ENCODE peak calls at places on chromosomes 1 and 21, in six cellular contexts. J, I, C, H, V and Y are unnamed samples.
A peak's percentile ranks its signal among the peaks of the same experiment; 100 is the strongest.

GRCh38 chr1:228150458-228151169 is 884 bp downstream of the GJC2 start:
- DNase-seq in J (peak; percentile 51), I (no peak), C (peak; percentile 86), H (no peak), V (peak; percentile 41), Y (peak; percentile 76)

GRCh38 chr1:11804666-11805453 is 904 bp downstream of the MTHFR start:
- DNase-seq in J (no peak), I (no peak), C (peak; percentile 31), H (no peak), V (peak; percentile 56), Y (peak; percentile 37)

GRCh38 chr21:31406510-31406909 is 62.4 kb upstream of the TIAM1 start:
- DNase-seq in J (no peak), I (peak; percentile 80), C (no peak), H (no peak), V (no peak), Y (no peak)

GRCh38 chr1:2046225-2046917 is 3.8 kb upstream of the PRKCZ start:
- DNase-seq in J (peak; percentile 91), I (peak; percentile 74), C (no peak), H (no peak), V (no peak), Y (no peak)

GRCh38 chr1:116256875-116257823 is 115.9 kb upstream of the ATP1A1 start:
- DNase-seq in J (no peak), I (no peak), C (no peak), H (no peak), V (no peak), Y (no peak)

GRCh38 chr1:75630004-75630403 is 19.1 kb upstream of the SLC44A5 start:
- DNase-seq in J (no peak), I (no peak), C (no peak), H (no peak), V (no peak), Y (no peak)

GRCh38 chr1:161936786-161937185 is 86.9 kb downstream of the OLFML2B start:
- DNase-seq in J (no peak), I (no peak), C (no peak), H (no peak), V (no peak), Y (no peak)

GRCh38 chr1:53754484-53755312 is 15.7 kb upstream of the GLIS1 start:
- DNase-seq in J (peak; percentile 56), I (no peak), C (peak; percentile 71), H (no peak), V (peak; percentile 68), Y (peak; percentile 31)

GRCh38 chr1:18542351-18542750 is 61.6 kb downstream of the KLHDC7A start:
- DNase-seq in J (no peak), I (no peak), C (no peak), H (no peak), V (no peak), Y (no peak)

GRCh38 chr1:10663668-10664035 is 132.8 kb downstream of the CASZ1 start:
- DNase-seq in J (peak; percentile 86), I (no peak), C (peak; percentile 11), H (no peak), V (no peak), Y (no peak)

GRCh38 chr1:168504064-168504837 is 39.5 kb downstream of the XCL2 start:
- DNase-seq in J (peak; percentile 76), I (peak; percentile 44), C (peak; percentile 97), H (no peak), V (no peak), Y (peak; percentile 70)

GRCh38 chr1:28735961-28736449 is 735 bp upstream of the YTHDF2 start:
- DNase-seq in J (no peak), I (peak; percentile 35), C (peak; percentile 12), H (no peak), V (no peak), Y (no peak)

GRCh38 chr1:218479436-218480115 is 134.4 kb downstream of the TGFB2 start:
- DNase-seq in J (no peak), I (peak; percentile 48), C (peak; percentile 95), H (no peak), V (peak; percentile 83), Y (peak; percentile 38)

GRCh38 chr21:44467859-44468195 is 12.5 kb downstream of the LRRC3 start:
- DNase-seq in J (no peak), I (no peak), C (no peak), H (no peak), V (no peak), Y (no peak)

GRCh38 chr21:18899261-18899660 is 495.7 kb upstream of the TMPRSS15 start:
- DNase-seq in J (no peak), I (no peak), C (no peak), H (no peak), V (no peak), Y (no peak)

GRCh38 chr21:38819719-38820147 is 14.0 kb downstream of the ETS2 start:
- DNase-seq in J (no peak), I (peak; percentile 88), C (peak; percentile 71), H (no peak), V (peak; percentile 61), Y (no peak)

GRCh38 chr1:247548092-247548491 is 842 bp upstream of the GCSAML start:
- DNase-seq in J (no peak), I (no peak), C (no peak), H (no peak), V (no peak), Y (no peak)

GRCh38 chr1:53987880-53988279 is 30.1 kb downstream of the LDLRAD1 start:
- DNase-seq in J (no peak), I (no peak), C (no peak), H (no peak), V (no peak), Y (peak; percentile 14)

GRCh38 chr1:45266151-45266801 is 59.9 kb upstream of the ZSWIM5 start:
- DNase-seq in J (no peak), I (no peak), C (peak; percentile 22), H (peak; percentile 37), V (peak; percentile 90), Y (peak; percentile 59)

GRCh38 chr1:6097117-6097595 is 51.5 kb downstream of the KCNAB2 start:
- DNase-seq in J (no peak), I (no peak), C (no peak), H (no peak), V (no peak), Y (no peak)

GRCh38 chr21:32371913-32372314 is 20.9 kb downstream of the URB1 start:
- DNase-seq in J (peak; percentile 12), I (peak; percentile 16), C (peak; percentile 89), H (no peak), V (peak; percentile 83), Y (peak; percentile 47)

GRCh38 chr1:165904948-165905347 is 77.5 kb downstream of the UCK2 start:
- DNase-seq in J (no peak), I (no peak), C (no peak), H (no peak), V (no peak), Y (no peak)

GRCh38 chr1:165828103-165828558 is 717 bp downstream of the UCK2 start:
- DNase-seq in J (peak; percentile 54), I (peak; percentile 12), C (peak; percentile 24), H (no peak), V (no peak), Y (no peak)

DNA sequence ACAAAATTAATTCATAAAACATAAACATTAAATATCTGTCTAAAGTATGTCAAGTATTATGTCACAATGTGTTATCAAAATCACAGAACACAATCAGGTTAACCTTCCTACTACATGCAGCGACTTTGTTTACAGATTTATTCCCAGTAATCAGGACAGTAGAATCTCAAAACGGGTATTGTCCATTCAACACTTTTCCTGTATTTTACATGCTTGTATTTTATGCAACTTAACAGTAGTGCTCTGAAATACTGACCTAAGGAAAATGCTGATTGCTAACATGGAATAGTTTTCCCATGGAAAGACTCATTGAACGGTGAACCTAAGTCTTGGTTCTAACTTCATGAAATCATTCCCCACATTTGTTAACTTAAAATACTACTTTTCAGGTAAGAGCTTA is 2.3 kb downstream of the SERBP1 start:
- DNase-seq in J (no peak), I (no peak), C (no peak), H (no peak), V (no peak), Y (no peak)
- H3K4me3 ChIP-seq in J (peak overlapping the region; percentile 71), I (no peak overlapping the region), C (peak overlapping the region; percentile 93), H (peak overlapping the region; percentile 88), V (peak overlapping the region; percentile 98), Y (peak overlapping the region; percentile 85)

GRCh38 chr1:42529724-42530161 is 66.7 kb downstream of the CCDC30 start:
- DNase-seq in J (no peak), I (peak; percentile 65), C (peak; percentile 46), H (peak; percentile 74), V (peak; percentile 25), Y (peak; percentile 53)
- H3K4me3 ChIP-seq in J (no peak overlapping the region), I (no peak overlapping the region), C (no peak overlapping the region), H (no peak overlapping the region), V (no peak overlapping the region), Y (no peak overlapping the region)

DNA sequence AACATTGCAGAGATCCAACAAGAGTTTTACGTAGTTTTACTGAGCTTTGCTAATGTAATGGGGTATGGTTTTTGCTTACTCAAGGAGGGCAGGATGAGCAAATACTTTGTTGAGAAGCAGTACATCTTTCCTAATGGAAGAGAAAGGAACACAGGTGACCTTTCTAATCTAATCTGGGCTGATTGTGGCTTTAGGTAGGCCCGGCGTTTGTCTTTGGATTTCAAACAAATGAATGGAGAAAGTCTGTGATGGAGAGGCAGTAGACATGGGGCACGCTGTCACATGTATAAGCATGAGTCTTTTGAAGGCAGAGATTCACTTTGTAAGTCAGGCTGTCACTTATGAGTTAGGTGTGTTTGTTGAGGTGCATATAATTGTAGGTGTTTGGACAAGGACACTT is 1.7 kb downstream of the PLEKHM2 start:
- DNase-seq in J (no peak), I (no peak), C (no peak), H (no peak), V (no peak), Y (no peak)
- H3K4me3 ChIP-seq in J (no peak overlapping the region), I (no peak overlapping the region), C (peak overlapping the region; percentile 67), H (peak overlapping the region; percentile 10), V (peak overlapping the region; percentile 80), Y (peak overlapping the region; percentile 82)

GRCh38 chr1:108617008-108617723 is 43.7 kb downstream of the HENMT1 start:
- DNase-seq in J (no peak), I (no peak), C (no peak), H (no peak), V (no peak), Y (no peak)

GRCh38 chr1:108615544-108615943 is 45.3 kb downstream of the HENMT1 start:
- DNase-seq in J (no peak), I (no peak), C (no peak), H (no peak), V (no peak), Y (no peak)

GRCh38 chr1:108611984-108612383 is 48.9 kb downstream of the HENMT1 start:
- DNase-seq in J (no peak), I (no peak), C (no peak), H (no peak), V (no peak), Y (no peak)

GRCh38 chr1:108612496-108612895 is 48.4 kb downstream of the HENMT1 start:
- DNase-seq in J (no peak), I (no peak), C (no peak), H (no peak), V (no peak), Y (no peak)

GRCh38 chr1:108617724-108618056 is 43.2 kb downstream of the HENMT1 start:
- DNase-seq in J (no peak), I (no peak), C (no peak), H (no peak), V (no peak), Y (no peak)
- H3K4me3 ChIP-seq in J (no peak overlapping the region), I (no peak overlapping the region), C (no peak overlapping the region), H (no peak overlapping the region), V (no peak overlapping the region), Y (no peak overlapping the region)

GRCh38 chr1:226658538-226659125 is 80.5 kb downstream of the ITPKB start:
- DNase-seq in J (no peak), I (no peak), C (no peak), H (no peak), V (no peak), Y (no peak)
- H3K4me3 ChIP-seq in J (no peak overlapping the region), I (no peak overlapping the region), C (no peak overlapping the region), H (no peak overlapping the region), V (no peak overlapping the region), Y (no peak overlapping the region)